ENCODE peak calls at places on chromosome 1, in nine cellular contexts. S is IMR-90; D is Calu3; B is omental fat pad; J is ELR; H is NK-92 treated with Interleukin-12 subunit alpha and Interleukin-12 subunit beta, amount 100 ng/mL, for 24 hours; Q is anterior cingulate cortex; R is progenitor cell of endocrine pancreas; K is heart right ventricle. O is an unnamed sample.

GRCh38 chr1:243575070-243575469 is 275.0 kb downstream of the AKT3 start:
- DNase-seq in J (no peak), K (no peak), D (no peak), S (peak), Q (no peak), H (no peak), B (no peak), R (no peak), O (no peak)

GRCh38 chr1:92886886-92887419 is 55.1 kb downstream of the RPL5 start:
- DNase-seq in H (no peak), B (no peak), D (peak), K (no peak), R (peak), S (no peak), J (no peak), Q (no peak), O (no peak)

GRCh38 chr1:26019641-26020315 is 1.8 kb upstream of the EXTL1 start:
- DNase-seq in Q (no peak), S (peak), H (no peak), R (no peak), J (peak), D (no peak), K (no peak), B (no peak), O (no peak)

GRCh38 chr1:151003175-151003574 is 3.5 kb downstream of the MINDY1 start:
- DNase-seq in B (no peak), J (no peak), K (no peak), H (peak), D (no peak), Q (no peak), R (no peak), S (no peak), O (no peak)

GRCh38 chr1:238861342-238861741 is 525.0 kb upstream of the CHRM3 start:
- DNase-seq in D (peak), S (no peak), K (no peak), B (no peak), R (no peak), Q (no peak), H (no peak), J (peak), O (no peak)

GRCh38 chr1:94528826-94529225 is 12.7 kb downstream of the F3 start:
- DNase-seq in J (no peak), S (no peak), K (no peak), Q (no peak), H (no peak), B (no peak), D (no peak), R (no peak), O (no peak)

GRCh38 chr1:117826551-117827078 is 102.8 kb downstream of the GDAP2 start:
- DNase-seq in R (no peak), B (no peak), D (peak), Q (no peak), J (peak), H (no peak), K (peak), S (peak), O (peak)

GRCh38 chr1:44293761-44294315 is 61.2 kb downstream of the ERI3 start:
- DNase-seq in Q (no peak), K (peak), B (no peak), R (no peak), D (no peak), H (no peak), J (no peak), S (no peak), O (peak)

GRCh38 chr1:61708953-61709907 is 15.7 kb downstream of the TM2D1 start:
- DNase-seq in K (no peak), S (peak), Q (no peak), R (no peak), J (no peak), D (no peak), B (no peak), H (no peak), O (no peak)

GRCh38 chr1:31617218-31617916 is at the start of gene HCRTR1:
- DNase-seq in R (no peak), H (no peak), J (no peak), B (no peak), Q (no peak), S (no peak), K (no peak), D (no peak), O (no peak)

GRCh38 chr1:184423649-184424048 is 36.8 kb downstream of the C1orf21 start:
- DNase-seq in B (no peak), Q (no peak), D (no peak), J (no peak), H (no peak), R (no peak), K (no peak), S (no peak), O (no peak)